ENCODE peak calls at places on chromosomes 13 and 19, in nine cellular contexts. C is right lobe of liver; G is Panc1; I is neural progenitor cell; D is small intestine; K is uterus; B is H9; Y is effector memory CD4-positive, alpha-beta T cell; W is psoas muscle. N is an unnamed sample.

GRCh38 chr13:31245974-31246373 is 46.2 kb downstream of the B3GLCT start:
- DNase-seq in C (no peak), G (no peak), I (no peak), D (no peak), K (no peak), B (no peak), Y (no peak), W (no peak), N (no peak)

GRCh38 chr13:50129065-50129922 is 114.0 kb downstream of the KCNRG start:
- DNase-seq in C (no peak), G (no peak), I (peak; percentile 51), D (no peak), K (no peak), B (no peak), Y (no peak), W (peak; percentile 75), N (no peak)

GRCh38 chr19:45506991-45507863 is at the start of gene VASP:
- DNase-seq in C (peak; percentile 90), G (no peak), I (peak; percentile 84), D (peak; percentile 92), K (peak; percentile 85), B (peak; percentile 91), Y (peak; percentile 84), W (peak; percentile 90), N (peak; percentile 61)

GRCh38 chr19:50252111-50252886 is 48.9 kb downstream of the MYH14 start:
- DNase-seq in C (no peak), G (no peak), I (peak; percentile 27), D (no peak), K (no peak), B (peak; percentile 73), Y (no peak), W (no peak), N (no peak)

GRCh38 chr13:113559901-113560644 is 24.5 kb upstream of the TFDP1 start:
- DNase-seq in C (no peak), G (no peak), I (no peak), D (no peak), K (peak; percentile 6), B (peak; percentile 23), Y (no peak), W (no peak), N (no peak)

GRCh38 chr19:58399903-58400637 is 4.6 kb downstream of the RNF225 start:
- DNase-seq in C (no peak), G (no peak), I (no peak), D (no peak), K (no peak), B (peak; percentile 12), Y (no peak), W (no peak), N (no peak)

GRCh38 chr19:920051-920857 is 3.1 kb downstream of the KISS1R start:
- DNase-seq in C (no peak), G (no peak), I (peak; percentile 46), D (no peak), K (no peak), B (no peak), Y (peak; percentile 45), W (no peak), N (no peak)

GRCh38 chr19:51030631-51031030 is 4.2 kb downstream of the KLK12 start:
- DNase-seq in C (no peak), G (no peak), I (no peak), D (no peak), K (no peak), B (no peak), Y (no peak), W (no peak), N (no peak)

GRCh38 chr19:33513424-33513823 is 8.2 kb downstream of the PEPD start:
- DNase-seq in C (no peak), G (no peak), I (no peak), D (no peak), K (no peak), B (no peak), Y (no peak), W (no peak), N (no peak)

GRCh38 chr13:91904597-91904996 is 506.2 kb downstream of the GPC5 start:
- DNase-seq in C (no peak), G (no peak), I (no peak), D (no peak), K (no peak), B (no peak), Y (no peak), W (no peak), N (no peak)

GRCh38 chr13:26968431-26969335 is 202.9 kb downstream of the USP12 start:
- DNase-seq in C (peak; percentile 84), G (no peak), I (no peak), D (peak; percentile 87), K (no peak), B (no peak), Y (no peak), W (no peak), N (no peak)

GRCh38 chr19:13017306-13018036 is 22.2 kb downstream of the NFIX start:
- DNase-seq in C (no peak), G (no peak), I (no peak), D (no peak), K (no peak), B (peak; percentile 54), Y (no peak), W (no peak), N (no peak)

GRCh38 chr13:65401315-65401714 is 1828.8 kb downstream of the PCDH9 start:
- DNase-seq in C (no peak), G (no peak), I (no peak), D (no peak), K (no peak), B (no peak), Y (no peak), W (no peak), N (no peak)

GRCh38 chr19:39532233-39533002 is at the start of gene EID2B:
- DNase-seq in C (peak; percentile 97), G (peak; percentile 100), I (peak; percentile 99), D (peak; percentile 96), K (peak; percentile 95), B (peak; percentile 95), Y (peak; percentile 94), W (peak; percentile 98), N (peak; percentile 41)

GRCh38 chr19:33580026-33580644 is 41.6 kb upstream of the CHST8 start:
- DNase-seq in C (peak; percentile 55), G (no peak), I (no peak), D (no peak), K (no peak), B (no peak), Y (no peak), W (no peak), N (no peak)

GRCh38 chr13:34757441-34757840 is 184.6 kb upstream of the NBEA start:
- DNase-seq in C (no peak), G (no peak), I (no peak), D (no peak), K (no peak), B (no peak), Y (no peak), W (no peak), N (no peak)

GRCh38 chr13:32042567-32042966 is 11.0 kb downstream of the FRY start:
- DNase-seq in C (no peak), G (no peak), I (no peak), D (no peak), K (no peak), B (no peak), Y (no peak), W (no peak), N (no peak)

GRCh38 chr19:47066376-47067214 is 18.2 kb upstream of the TMEM160 start:
- DNase-seq in C (no peak), G (no peak), I (no peak), D (no peak), K (no peak), B (no peak), Y (no peak), W (no peak), N (no peak)

GRCh38 chr13:23436680-23437079 is 3.2 kb upstream of the SACS start:
- DNase-seq in C (no peak), G (no peak), I (no peak), D (no peak), K (no peak), B (no peak), Y (no peak), W (no peak), N (no peak)

GRCh38 chr19:18013210-18013609 is 5.2 kb downstream of the ARRDC2 start:
- DNase-seq in C (no peak), G (no peak), I (no peak), D (no peak), K (no peak), B (no peak), Y (no peak), W (no peak), N (no peak)
- H3K27ac ChIP-seq in C (peak overlapping the region; percentile 72), G (no peak overlapping the region), I (no peak overlapping the region), D (peak overlapping the region; percentile 84), K (no peak overlapping the region), B (no peak overlapping the region), Y (peak overlapping the region; percentile 75), W (peak overlapping the region; percentile 97), N (no peak overlapping the region)

DNA sequence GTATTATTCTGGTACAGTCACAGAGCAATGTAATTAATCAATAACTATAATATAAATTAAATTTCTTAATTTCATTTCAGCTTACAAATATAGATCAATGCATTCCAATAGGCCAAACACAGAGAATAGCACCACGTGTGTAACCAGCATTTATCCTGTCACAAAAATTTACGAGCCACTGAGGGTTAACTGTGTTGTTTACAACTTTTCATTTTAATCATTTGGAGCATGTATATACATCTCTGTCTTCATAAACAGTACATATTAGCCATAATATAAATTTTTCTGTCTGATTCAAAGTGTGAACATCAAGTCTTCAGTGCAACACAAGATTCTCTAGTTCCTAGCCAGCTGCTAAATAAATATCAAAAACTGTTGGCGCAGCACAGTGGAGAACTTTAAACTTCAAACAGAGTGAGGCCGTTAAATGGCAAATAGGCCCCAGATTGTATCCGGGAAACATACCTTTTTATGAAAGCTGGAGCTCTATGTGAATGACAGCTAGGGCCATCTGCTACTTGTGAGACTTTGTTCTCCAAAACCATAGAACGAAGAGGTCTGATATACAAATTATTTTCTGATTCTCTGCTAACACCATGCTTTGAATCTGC is 105.1 kb downstream of the TBC1D4 start:
- DNase-seq in C (no peak), G (no peak), I (no peak), D (no peak), K (no peak), B (no peak), Y (no peak), W (no peak), N (no peak)
- H3K27ac ChIP-seq in C (no peak overlapping the region), G (no peak overlapping the region), I (no peak overlapping the region), D (no peak overlapping the region), K (no peak overlapping the region), B (no peak overlapping the region), Y (no peak overlapping the region), W (peak overlapping the region; percentile 93), N (no peak overlapping the region)

GRCh38 chr19:10625762-10626138 is 397 bp downstream of the SLC44A2 start:
- DNase-seq in C (no peak), G (no peak), I (peak; percentile 30), D (no peak), K (no peak), B (no peak), Y (no peak), W (no peak), N (no peak)
- H3K27ac ChIP-seq in C (no peak overlapping the region), G (peak overlapping the region; percentile 48), I (peak overlapping the region; percentile 64), D (peak overlapping the region; percentile 29), K (peak overlapping the region; percentile 72), B (no peak overlapping the region), Y (no peak overlapping the region), W (peak overlapping the region; percentile 92), N (peak overlapping the region; percentile 77)

DNA sequence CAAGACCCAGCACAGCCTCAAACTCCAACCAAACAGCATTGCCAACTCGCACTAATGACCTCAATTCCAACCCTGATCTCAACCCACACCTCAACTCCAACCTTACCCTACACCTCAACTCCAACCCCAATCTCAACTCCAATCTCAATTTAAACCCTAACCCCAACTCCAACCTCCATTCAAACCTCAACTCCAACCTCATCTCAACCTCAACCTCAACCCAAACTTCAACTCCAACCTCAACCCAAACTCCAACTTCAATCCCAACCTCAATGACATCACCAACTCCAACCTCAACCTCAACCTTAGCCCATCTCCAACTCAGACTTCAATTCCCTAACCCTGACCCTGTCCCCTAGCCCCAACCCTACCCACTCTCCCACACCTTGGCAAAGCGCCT is 58.4 kb downstream of the UNC13A start:
- DNase-seq in C (no peak), G (no peak), I (no peak), D (no peak), K (no peak), B (no peak), Y (no peak), W (no peak), N (no peak)
- H3K27ac ChIP-seq in C (no peak overlapping the region), G (no peak overlapping the region), I (no peak overlapping the region), D (no peak overlapping the region), K (no peak overlapping the region), B (no peak overlapping the region), Y (no peak overlapping the region), W (no peak overlapping the region), N (no peak overlapping the region)